ENCODE peak calls at places on chromosomes 16 and 17, in ten cellular contexts. B is SK-N-SH; U is pancreas; Z is psoas muscle; P is right cardiac atrium; A is tibial artery; F is uterus; K is CD8-positive, alpha-beta memory T cell; Q is neuronal stem cell; W is stomach. S is an unnamed sample. For H3K4me1, the result is how much of the 10 kb centered on the place peaks cover.

GRCh38 chr17:208429-208828 is 27.0 kb upstream of the DOC2B start:
- DNase-seq in Q (no peak), W (no peak), U (no peak), A (no peak), Z (no peak), F (no peak), B (no peak), K (no peak), P (no peak), S (no peak)

GRCh38 chr16:3065069-3065741 is at the start of gene IL32:
- DNase-seq in U (peak), Z (no peak), F (no peak), W (peak), A (no peak), B (no peak), Q (no peak), K (peak), P (peak), S (peak)

GRCh38 chr16:54602666-54603065 is 316.1 kb upstream of the IRX3 start:
- DNase-seq in K (no peak), U (no peak), Z (no peak), A (no peak), P (no peak), W (no peak), F (no peak), B (no peak), Q (no peak), S (no peak)

GRCh38 chr16:86565644-86566511 is 751 bp upstream of the FOXC2 start:
- DNase-seq in B (no peak), U (no peak), P (no peak), A (peak), Q (no peak), F (no peak), Z (no peak), W (no peak), K (no peak), S (no peak)

GRCh38 chr16:70428178-70428998 is 10.5 kb downstream of the ST3GAL2 start:
- DNase-seq in P (peak), Z (peak), Q (no peak), F (peak), K (no peak), B (peak), W (peak), U (peak), A (peak), S (no peak)

GRCh38 chr17:51119415-51120356 is 982 bp downstream of the SPAG9 start:
- DNase-seq in U (peak), P (peak), K (peak), Q (peak), F (peak), W (peak), B (peak), Z (peak), A (peak), S (peak)

GRCh38 chr17:48601184-48601527 is 3.6 kb downstream of the HOXB6 start:
- DNase-seq in B (no peak), W (no peak), U (no peak), A (no peak), F (no peak), Q (no peak), K (no peak), Z (no peak), P (no peak), S (no peak)

GRCh38 chr17:72578817-72579470 is 458.1 kb downstream of the SOX9 start:
- DNase-seq in W (no peak), Q (no peak), Z (no peak), U (no peak), F (no peak), P (no peak), K (no peak), A (no peak), B (no peak), S (no peak)

GRCh38 chr16:9012848-9013507 is 49.3 kb upstream of the USP7 start:
- DNase-seq in F (no peak), Q (peak), B (peak), W (no peak), A (no peak), K (no peak), Z (no peak), U (no peak), P (peak), S (no peak)

GRCh38 chr16:58026139-58026704 is 668 bp downstream of the MMP15 start:
- DNase-seq in K (no peak), Z (peak), B (peak), A (no peak), F (peak), U (peak), W (peak), P (peak), Q (peak), S (no peak)

GRCh38 chr17:82985973-82986372 is 93.4 kb upstream of the METRNL start:
- DNase-seq in B (peak), W (peak), A (no peak), U (peak), K (peak), Q (no peak), F (no peak), P (no peak), Z (no peak), S (peak)

GRCh38 chr17:63082273-63082861 is 116.3 kb downstream of the TANC2 start:
- DNase-seq in W (no peak), A (no peak), B (peak), U (no peak), K (no peak), P (no peak), Z (no peak), Q (no peak), F (no peak), S (no peak)

GRCh38 chr16:24993722-24994686 is 21.2 kb downstream of the ARHGAP17 start:
- DNase-seq in F (no peak), B (no peak), W (no peak), Z (no peak), P (no peak), Q (no peak), K (no peak), A (no peak), U (no peak), S (no peak)
- H3K4me1 ChIP-seq in F (under half), B (under half), W (under half), Z (half or more), P (under half), Q (under half), K (under half), A (under half), U (under half), S (under half)

GRCh38 chr17:42406602-42407288 is 16.3 kb downstream of the CAVIN1 start:
- DNase-seq in K (no peak), P (peak), B (no peak), A (no peak), F (no peak), Z (no peak), W (no peak), U (no peak), Q (no peak), S (no peak)

GRCh38 chr17:42407289-42407836 is 15.7 kb downstream of the CAVIN1 start:
- DNase-seq in Z (peak), K (peak), U (peak), B (peak), W (peak), P (peak), A (peak), F (peak), Q (no peak), S (peak)

GRCh38 chr17:42405076-42405475 is 16.8 kb upstream of the STAT3 start:
- DNase-seq in W (no peak), A (no peak), U (no peak), P (peak), Z (no peak), B (no peak), K (no peak), F (no peak), Q (no peak), S (no peak)

GRCh38 chr17:42404326-42405055 is 16.2 kb upstream of the STAT3 start:
- DNase-seq in Z (no peak), F (no peak), A (no peak), B (no peak), P (no peak), Q (no peak), K (no peak), U (no peak), W (no peak), S (no peak)

DNA sequence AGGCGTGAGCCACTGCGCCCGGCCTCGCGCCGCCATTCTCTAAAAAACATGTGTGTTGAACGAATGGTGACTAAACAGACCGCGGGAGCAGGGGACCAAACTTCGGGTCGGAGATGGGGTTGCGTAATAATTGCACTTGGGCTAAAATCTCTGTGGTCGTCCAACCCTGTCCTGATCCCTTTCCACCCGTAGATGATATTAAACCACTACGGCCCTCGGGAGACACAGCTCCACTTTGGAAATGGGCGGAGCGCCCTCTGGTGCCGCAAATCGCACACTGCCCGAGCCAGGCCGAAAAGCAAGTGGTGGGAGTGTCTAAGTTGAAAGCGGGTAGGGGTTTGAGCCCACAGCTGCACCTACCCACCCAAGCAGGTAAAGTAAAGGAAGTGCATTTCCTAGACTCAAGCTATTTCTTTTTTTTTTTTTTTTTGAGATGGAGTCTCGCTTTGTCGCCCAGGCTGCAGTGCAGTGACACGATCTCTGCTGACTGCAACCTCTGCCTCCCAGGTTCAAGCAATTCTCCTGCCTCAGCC is 17.0 kb downstream of the CAVIN1 start:
- DNase-seq in F (peak), B (peak), W (peak), Z (peak), K (peak), A (peak), U (peak), Q (no peak), P (peak), S (peak)
- H3K4me1 ChIP-seq in F (under half), B (under half), W (half or more), Z (half or more), K (under half), A (under half), U (under half), Q (under half), P (under half), S (under half)

DNA sequence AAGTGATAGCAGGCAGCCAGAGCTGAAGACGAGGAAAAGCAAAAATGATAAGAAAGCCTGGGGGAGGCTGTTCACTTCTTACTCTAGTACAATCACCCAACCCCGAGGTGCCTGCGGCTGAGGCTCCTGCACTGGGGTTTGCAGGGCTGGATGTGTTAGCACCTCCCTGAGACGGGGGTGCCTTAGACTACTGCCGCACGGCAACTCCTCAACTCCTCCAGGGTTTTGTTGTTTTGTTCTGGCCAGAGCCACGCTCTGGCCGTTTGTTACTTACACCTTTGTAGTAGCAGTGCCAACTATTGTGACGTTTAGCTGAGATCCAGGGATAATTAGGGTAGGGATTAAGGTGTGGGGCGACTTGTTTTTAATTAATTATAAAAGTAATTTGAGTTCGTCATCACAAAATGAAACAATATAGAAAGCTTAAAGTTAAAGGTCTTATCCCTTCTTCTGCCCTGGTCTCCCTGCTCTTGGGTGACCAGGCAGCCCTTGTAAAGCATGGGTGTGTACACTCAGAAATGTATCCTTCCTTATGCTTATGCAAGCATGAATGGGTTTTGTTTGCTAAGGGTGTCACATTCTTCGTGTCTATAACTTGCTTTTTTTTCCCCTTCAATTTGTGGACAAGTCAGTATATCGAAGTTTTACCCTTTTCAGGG is 51.3 kb downstream of the LDHD start:
- DNase-seq in Q (no peak), K (peak), A (no peak), F (no peak), P (no peak), W (no peak), B (no peak), Z (no peak), U (no peak), S (peak)
- H3K4me1 ChIP-seq in Q (under half), K (under half), A (under half), F (under half), P (under half), W (half or more), B (under half), Z (half or more), U (under half), S (under half)

GRCh38 chr16:85048921-85049562 is 21.4 kb downstream of the KIAA0513 start:
- DNase-seq in Z (peak), U (no peak), B (no peak), Q (no peak), K (no peak), F (no peak), A (no peak), P (no peak), W (no peak), S (no peak)
- H3K4me1 ChIP-seq in Z (under half), U (under half), B (under half), Q (under half), K (under half), F (under half), A (under half), P (under half), W (under half), S (under half)

DNA sequence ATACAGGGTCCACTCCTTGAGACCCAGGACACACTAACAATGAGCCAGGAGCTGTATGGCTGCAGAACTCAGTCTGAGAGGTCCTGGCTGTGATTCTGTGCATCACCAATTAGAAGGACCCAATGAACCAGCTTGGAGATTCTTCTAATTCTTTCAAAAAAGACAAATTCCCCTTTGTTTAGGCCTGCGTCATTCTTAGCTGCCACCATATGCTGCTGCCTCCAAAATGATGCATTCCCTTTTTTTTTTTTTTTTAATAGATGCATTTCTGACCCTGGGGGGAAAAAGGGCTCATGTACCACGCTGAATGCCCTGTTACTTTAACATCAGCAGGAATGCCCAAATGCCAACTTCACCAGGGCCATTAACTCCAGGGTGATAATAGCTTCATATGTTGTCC is 28.5 kb downstream of the EMP2 start:
- DNase-seq in U (no peak), B (no peak), W (no peak), A (no peak), K (no peak), Z (no peak), F (no peak), P (no peak), Q (no peak), S (no peak)
- H3K4me1 ChIP-seq in U (under half), B (under half), W (under half), A (under half), K (under half), Z (under half), F (under half), P (under half), Q (under half), S (under half)

DNA sequence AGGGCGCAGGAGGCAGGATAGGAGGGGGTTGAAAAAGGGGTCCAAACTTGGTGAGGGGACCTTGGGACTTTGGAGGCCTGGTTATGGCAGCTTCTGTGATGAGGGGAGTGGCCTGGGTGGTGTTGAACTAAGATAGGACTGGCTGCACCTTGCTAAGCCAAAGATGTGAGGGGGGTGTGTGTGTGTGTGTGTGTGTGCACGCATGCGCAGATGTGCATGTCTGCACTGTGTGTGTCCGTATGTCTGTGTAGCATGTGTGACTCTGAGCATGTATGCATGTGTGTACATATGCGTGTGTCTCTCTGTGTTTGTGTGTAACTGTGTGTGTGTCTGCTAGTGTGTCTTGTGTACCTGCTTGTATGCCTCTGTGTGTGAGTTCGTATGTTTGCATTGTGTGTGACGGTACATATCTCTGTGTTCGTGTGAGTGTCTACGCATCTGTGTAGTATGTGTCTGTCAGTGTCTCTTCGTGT is 4.1 kb downstream of the SLC16A5 start:
- DNase-seq in Q (no peak), K (no peak), U (no peak), Z (no peak), P (no peak), W (peak), B (no peak), A (no peak), F (no peak), S (no peak)
- H3K4me1 ChIP-seq in Q (under half), K (under half), U (under half), Z (under half), P (under half), W (half or more), B (under half), A (under half), F (under half), S (under half)

DNA sequence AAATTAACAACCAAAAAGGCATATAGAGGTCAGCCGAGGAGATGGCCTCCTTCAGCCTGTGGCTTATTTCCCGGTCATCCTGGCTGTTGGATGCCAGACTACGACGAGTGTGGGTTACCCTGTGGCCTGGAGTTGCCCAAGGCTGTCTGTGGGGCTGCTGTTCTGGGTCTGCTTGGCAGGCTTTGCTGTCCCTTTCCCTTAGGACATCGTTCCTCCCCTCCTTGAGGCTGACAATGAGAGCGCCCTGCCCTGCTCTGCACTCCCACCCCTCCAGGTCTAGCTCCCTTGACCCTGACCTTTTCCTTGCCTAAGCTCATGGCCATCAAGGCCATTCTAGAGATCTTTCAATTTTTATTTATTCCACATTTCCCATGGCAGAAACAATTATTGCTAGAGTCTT is 1.9 kb upstream of the CBFB start:
- DNase-seq in A (peak), P (no peak), K (no peak), F (no peak), Z (no peak), Q (no peak), U (no peak), W (no peak), B (no peak), S (no peak)
- H3K4me1 ChIP-seq in A (under half), P (under half), K (under half), F (under half), Z (under half), Q (under half), U (under half), W (under half), B (under half), S (under half)

GRCh38 chr17:27491713-27492190 is 35.5 kb downstream of the KSR1 start:
- DNase-seq in U (no peak), B (no peak), A (no peak), F (no peak), Q (no peak), K (no peak), W (no peak), Z (no peak), P (no peak), S (no peak)
- H3K4me1 ChIP-seq in U (under half), B (under half), A (under half), F (under half), Q (under half), K (under half), W (under half), Z (under half), P (under half), S (under half)

S was measured in CD8-positive, alpha-beta T cell.